ENCODE peak calls at places on chromosomes 3 and 15, in ten cellular contexts. One of them, this sample, is unnamed.

GRCh38 chr3:123661973-123662372 is 77.1 kb upstream of the HACD2 start:
- DNase-seq in endothelial cell: no peak
- DNase-seq in mesendoderm: no peak
- DNase-seq in stimulated activated naive CD8-positive, alpha-beta T cell treated with anti-CD3 and anti-CD28 coated beads, Interleukin-15, Interleukin-2, amounts not matched to agents 100 U/mL and 50 U/mL, for 24 hours: no peak
- DNase-seq in activated CD4-positive, alpha-beta T cell treated with anti-CD3 and anti-CD28 coated beads for 24 hours: no peak
- DNase-seq in tibial artery: no peak
- DNase-seq in activated CD4-positive, alpha-beta memory T cell treated with anti-CD3 and anti-CD28 coated beads, Interleukin-2, amount 10 ng/mL, durations not matched to agents 7 days and 5 days: no peak
- DNase-seq in B cell: no peak
- DNase-seq in esophagus squamous epithelium: no peak
- DNase-seq in GM03348: no peak
- DNase-seq in this sample: no peak

GRCh38 chr15:81225161-81225671 is 28.5 kb downstream of the IL16 start:
- DNase-seq in endothelial cell: no peak
- DNase-seq in mesendoderm: no peak
- DNase-seq in stimulated activated naive CD8-positive, alpha-beta T cell treated with anti-CD3 and anti-CD28 coated beads, Interleukin-15, Interleukin-2, amounts not matched to agents 100 U/mL and 50 U/mL, for 24 hours: no peak
- DNase-seq in activated CD4-positive, alpha-beta T cell treated with anti-CD3 and anti-CD28 coated beads for 24 hours: no peak
- DNase-seq in tibial artery: peak
- DNase-seq in activated CD4-positive, alpha-beta memory T cell treated with anti-CD3 and anti-CD28 coated beads, Interleukin-2, amount 10 ng/mL, durations not matched to agents 7 days and 5 days: no peak
- DNase-seq in B cell: no peak
- DNase-seq in esophagus squamous epithelium: no peak
- DNase-seq in GM03348: peak
- DNase-seq in this sample: no peak

GRCh38 chr15:76058714-76059319 is 968 bp upstream of the TMEM266 start:
- DNase-seq in endothelial cell: peak
- DNase-seq in mesendoderm: peak
- DNase-seq in stimulated activated naive CD8-positive, alpha-beta T cell treated with anti-CD3 and anti-CD28 coated beads, Interleukin-15, Interleukin-2, amounts not matched to agents 100 U/mL and 50 U/mL, for 24 hours: peak
- DNase-seq in activated CD4-positive, alpha-beta T cell treated with anti-CD3 and anti-CD28 coated beads for 24 hours: peak
- DNase-seq in tibial artery: no peak
- DNase-seq in activated CD4-positive, alpha-beta memory T cell treated with anti-CD3 and anti-CD28 coated beads, Interleukin-2, amount 10 ng/mL, durations not matched to agents 7 days and 5 days: peak
- DNase-seq in B cell: peak
- DNase-seq in esophagus squamous epithelium: no peak
- DNase-seq in GM03348: no peak
- DNase-seq in this sample: no peak

GRCh38 chr15:59946084-59946483 is 58.0 kb upstream of the FOXB1 start:
- DNase-seq in endothelial cell: no peak
- DNase-seq in mesendoderm: no peak
- DNase-seq in stimulated activated naive CD8-positive, alpha-beta T cell treated with anti-CD3 and anti-CD28 coated beads, Interleukin-15, Interleukin-2, amounts not matched to agents 100 U/mL and 50 U/mL, for 24 hours: no peak
- DNase-seq in activated CD4-positive, alpha-beta T cell treated with anti-CD3 and anti-CD28 coated beads for 24 hours: no peak
- DNase-seq in tibial artery: no peak
- DNase-seq in activated CD4-positive, alpha-beta memory T cell treated with anti-CD3 and anti-CD28 coated beads, Interleukin-2, amount 10 ng/mL, durations not matched to agents 7 days and 5 days: no peak
- DNase-seq in B cell: no peak
- DNase-seq in esophagus squamous epithelium: no peak
- DNase-seq in GM03348: no peak
- DNase-seq in this sample: no peak

GRCh38 chr3:150635526-150635925 is 32.4 kb downstream of the SELENOT start:
- DNase-seq in endothelial cell: no peak
- DNase-seq in mesendoderm: peak
- DNase-seq in stimulated activated naive CD8-positive, alpha-beta T cell treated with anti-CD3 and anti-CD28 coated beads, Interleukin-15, Interleukin-2, amounts not matched to agents 100 U/mL and 50 U/mL, for 24 hours: no peak
- DNase-seq in activated CD4-positive, alpha-beta T cell treated with anti-CD3 and anti-CD28 coated beads for 24 hours: no peak
- DNase-seq in tibial artery: no peak
- DNase-seq in activated CD4-positive, alpha-beta memory T cell treated with anti-CD3 and anti-CD28 coated beads, Interleukin-2, amount 10 ng/mL, durations not matched to agents 7 days and 5 days: no peak
- DNase-seq in B cell: peak
- DNase-seq in esophagus squamous epithelium: no peak
- DNase-seq in GM03348: no peak
- DNase-seq in this sample: no peak

GRCh38 chr15:53869044-53869805 is 109.0 kb upstream of the UNC13C start:
- DNase-seq in endothelial cell: no peak
- DNase-seq in mesendoderm: peak
- DNase-seq in stimulated activated naive CD8-positive, alpha-beta T cell treated with anti-CD3 and anti-CD28 coated beads, Interleukin-15, Interleukin-2, amounts not matched to agents 100 U/mL and 50 U/mL, for 24 hours: no peak
- DNase-seq in activated CD4-positive, alpha-beta T cell treated with anti-CD3 and anti-CD28 coated beads for 24 hours: no peak
- DNase-seq in tibial artery: no peak
- DNase-seq in activated CD4-positive, alpha-beta memory T cell treated with anti-CD3 and anti-CD28 coated beads, Interleukin-2, amount 10 ng/mL, durations not matched to agents 7 days and 5 days: no peak
- DNase-seq in B cell: no peak
- DNase-seq in esophagus squamous epithelium: no peak
- DNase-seq in GM03348: no peak
- DNase-seq in this sample: no peak

GRCh38 chr3:150300847-150301517 is 107.1 kb upstream of the TSC22D2 start:
- DNase-seq in endothelial cell: no peak
- DNase-seq in mesendoderm: no peak
- DNase-seq in stimulated activated naive CD8-positive, alpha-beta T cell treated with anti-CD3 and anti-CD28 coated beads, Interleukin-15, Interleukin-2, amounts not matched to agents 100 U/mL and 50 U/mL, for 24 hours: no peak
- DNase-seq in activated CD4-positive, alpha-beta T cell treated with anti-CD3 and anti-CD28 coated beads for 24 hours: no peak
- DNase-seq in tibial artery: no peak
- DNase-seq in activated CD4-positive, alpha-beta memory T cell treated with anti-CD3 and anti-CD28 coated beads, Interleukin-2, amount 10 ng/mL, durations not matched to agents 7 days and 5 days: no peak
- DNase-seq in B cell: no peak
- DNase-seq in esophagus squamous epithelium: no peak
- DNase-seq in GM03348: no peak
- DNase-seq in this sample: peak

GRCh38 chr3:39180546-39181346 is 11.6 kb downstream of the XIRP1 start:
- DNase-seq in endothelial cell: peak
- DNase-seq in mesendoderm: peak
- DNase-seq in stimulated activated naive CD8-positive, alpha-beta T cell treated with anti-CD3 and anti-CD28 coated beads, Interleukin-15, Interleukin-2, amounts not matched to agents 100 U/mL and 50 U/mL, for 24 hours: peak
- DNase-seq in activated CD4-positive, alpha-beta T cell treated with anti-CD3 and anti-CD28 coated beads for 24 hours: peak
- DNase-seq in tibial artery: peak
- DNase-seq in activated CD4-positive, alpha-beta memory T cell treated with anti-CD3 and anti-CD28 coated beads, Interleukin-2, amount 10 ng/mL, durations not matched to agents 7 days and 5 days: peak
- DNase-seq in B cell: peak
- DNase-seq in esophagus squamous epithelium: peak
- DNase-seq in GM03348: peak
- DNase-seq in this sample: peak

GRCh38 chr3:22371592-22372291 is 620.7 kb upstream of the ZNF385D start:
- DNase-seq in endothelial cell: peak
- DNase-seq in mesendoderm: peak
- DNase-seq in stimulated activated naive CD8-positive, alpha-beta T cell treated with anti-CD3 and anti-CD28 coated beads, Interleukin-15, Interleukin-2, amounts not matched to agents 100 U/mL and 50 U/mL, for 24 hours: no peak
- DNase-seq in activated CD4-positive, alpha-beta T cell treated with anti-CD3 and anti-CD28 coated beads for 24 hours: no peak
- DNase-seq in tibial artery: no peak
- DNase-seq in activated CD4-positive, alpha-beta memory T cell treated with anti-CD3 and anti-CD28 coated beads, Interleukin-2, amount 10 ng/mL, durations not matched to agents 7 days and 5 days: no peak
- DNase-seq in B cell: no peak
- DNase-seq in esophagus squamous epithelium: no peak
- DNase-seq in GM03348: peak
- DNase-seq in this sample: no peak

GRCh38 chr3:17645074-17645698 is 97.2 kb downstream of the TBC1D5 start:
- DNase-seq in endothelial cell: peak
- DNase-seq in mesendoderm: peak
- DNase-seq in stimulated activated naive CD8-positive, alpha-beta T cell treated with anti-CD3 and anti-CD28 coated beads, Interleukin-15, Interleukin-2, amounts not matched to agents 100 U/mL and 50 U/mL, for 24 hours: no peak
- DNase-seq in activated CD4-positive, alpha-beta T cell treated with anti-CD3 and anti-CD28 coated beads for 24 hours: no peak
- DNase-seq in tibial artery: no peak
- DNase-seq in activated CD4-positive, alpha-beta memory T cell treated with anti-CD3 and anti-CD28 coated beads, Interleukin-2, amount 10 ng/mL, durations not matched to agents 7 days and 5 days: no peak
- DNase-seq in B cell: peak
- DNase-seq in esophagus squamous epithelium: no peak
- DNase-seq in GM03348: peak
- DNase-seq in this sample: no peak

GRCh38 chr3:186967686-186968085 is 37.4 kb downstream of the ST6GAL1 start:
- DNase-seq in endothelial cell: no peak
- DNase-seq in mesendoderm: peak
- DNase-seq in stimulated activated naive CD8-positive, alpha-beta T cell treated with anti-CD3 and anti-CD28 coated beads, Interleukin-15, Interleukin-2, amounts not matched to agents 100 U/mL and 50 U/mL, for 24 hours: no peak
- DNase-seq in activated CD4-positive, alpha-beta T cell treated with anti-CD3 and anti-CD28 coated beads for 24 hours: no peak
- DNase-seq in tibial artery: peak
- DNase-seq in activated CD4-positive, alpha-beta memory T cell treated with anti-CD3 and anti-CD28 coated beads, Interleukin-2, amount 10 ng/mL, durations not matched to agents 7 days and 5 days: no peak
- DNase-seq in B cell: no peak
- DNase-seq in esophagus squamous epithelium: no peak
- DNase-seq in GM03348: no peak
- DNase-seq in this sample: no peak

GRCh38 chr3:39000008-39000450 is 51.7 kb downstream of the SCN11A start:
- DNase-seq in endothelial cell: no peak
- DNase-seq in mesendoderm: peak
- DNase-seq in stimulated activated naive CD8-positive, alpha-beta T cell treated with anti-CD3 and anti-CD28 coated beads, Interleukin-15, Interleukin-2, amounts not matched to agents 100 U/mL and 50 U/mL, for 24 hours: no peak
- DNase-seq in activated CD4-positive, alpha-beta T cell treated with anti-CD3 and anti-CD28 coated beads for 24 hours: no peak
- DNase-seq in tibial artery: no peak
- DNase-seq in activated CD4-positive, alpha-beta memory T cell treated with anti-CD3 and anti-CD28 coated beads, Interleukin-2, amount 10 ng/mL, durations not matched to agents 7 days and 5 days: no peak
- DNase-seq in B cell: peak
- DNase-seq in esophagus squamous epithelium: no peak
- DNase-seq in GM03348: peak
- DNase-seq in this sample: peak

GRCh38 chr15:51341366-51342248 is at the start of gene GLDN:
- DNase-seq in endothelial cell: peak
- DNase-seq in mesendoderm: peak
- DNase-seq in stimulated activated naive CD8-positive, alpha-beta T cell treated with anti-CD3 and anti-CD28 coated beads, Interleukin-15, Interleukin-2, amounts not matched to agents 100 U/mL and 50 U/mL, for 24 hours: no peak
- DNase-seq in activated CD4-positive, alpha-beta T cell treated with anti-CD3 and anti-CD28 coated beads for 24 hours: no peak
- DNase-seq in tibial artery: peak
- DNase-seq in activated CD4-positive, alpha-beta memory T cell treated with anti-CD3 and anti-CD28 coated beads, Interleukin-2, amount 10 ng/mL, durations not matched to agents 7 days and 5 days: no peak
- DNase-seq in B cell: peak
- DNase-seq in esophagus squamous epithelium: no peak
- DNase-seq in GM03348: peak
- DNase-seq in this sample: no peak

GRCh38 chr15:67998599-67999122 is 55.5 kb upstream of the PIAS1 start:
- DNase-seq in endothelial cell: no peak
- DNase-seq in mesendoderm: no peak
- DNase-seq in stimulated activated naive CD8-positive, alpha-beta T cell treated with anti-CD3 and anti-CD28 coated beads, Interleukin-15, Interleukin-2, amounts not matched to agents 100 U/mL and 50 U/mL, for 24 hours: no peak
- DNase-seq in activated CD4-positive, alpha-beta T cell treated with anti-CD3 and anti-CD28 coated beads for 24 hours: no peak
- DNase-seq in tibial artery: no peak
- DNase-seq in activated CD4-positive, alpha-beta memory T cell treated with anti-CD3 and anti-CD28 coated beads, Interleukin-2, amount 10 ng/mL, durations not matched to agents 7 days and 5 days: no peak
- DNase-seq in B cell: no peak
- DNase-seq in esophagus squamous epithelium: no peak
- DNase-seq in GM03348: peak
- DNase-seq in this sample: no peak

GRCh38 chr3:141070727-141071357 is 19.7 kb downstream of the SPSB4 start:
- DNase-seq in endothelial cell: no peak
- DNase-seq in mesendoderm: peak
- DNase-seq in stimulated activated naive CD8-positive, alpha-beta T cell treated with anti-CD3 and anti-CD28 coated beads, Interleukin-15, Interleukin-2, amounts not matched to agents 100 U/mL and 50 U/mL, for 24 hours: no peak
- DNase-seq in activated CD4-positive, alpha-beta T cell treated with anti-CD3 and anti-CD28 coated beads for 24 hours: no peak
- DNase-seq in tibial artery: peak
- DNase-seq in activated CD4-positive, alpha-beta memory T cell treated with anti-CD3 and anti-CD28 coated beads, Interleukin-2, amount 10 ng/mL, durations not matched to agents 7 days and 5 days: no peak
- DNase-seq in B cell: no peak
- DNase-seq in esophagus squamous epithelium: no peak
- DNase-seq in GM03348: no peak
- DNase-seq in this sample: no peak

GRCh38 chr3:69296995-69297394 is 88.9 kb downstream of the FRMD4B start:
- DNase-seq in endothelial cell: no peak
- DNase-seq in mesendoderm: no peak
- DNase-seq in stimulated activated naive CD8-positive, alpha-beta T cell treated with anti-CD3 and anti-CD28 coated beads, Interleukin-15, Interleukin-2, amounts not matched to agents 100 U/mL and 50 U/mL, for 24 hours: no peak
- DNase-seq in activated CD4-positive, alpha-beta T cell treated with anti-CD3 and anti-CD28 coated beads for 24 hours: no peak
- DNase-seq in tibial artery: no peak
- DNase-seq in activated CD4-positive, alpha-beta memory T cell treated with anti-CD3 and anti-CD28 coated beads, Interleukin-2, amount 10 ng/mL, durations not matched to agents 7 days and 5 days: no peak
- DNase-seq in B cell: no peak
- DNase-seq in esophagus squamous epithelium: no peak
- DNase-seq in GM03348: no peak
- DNase-seq in this sample: no peak

GRCh38 chr15:63348392-63348791 is 33.3 kb downstream of the CA12 start:
- DNase-seq in endothelial cell: no peak
- DNase-seq in mesendoderm: no peak
- DNase-seq in stimulated activated naive CD8-positive, alpha-beta T cell treated with anti-CD3 and anti-CD28 coated beads, Interleukin-15, Interleukin-2, amounts not matched to agents 100 U/mL and 50 U/mL, for 24 hours: no peak
- DNase-seq in activated CD4-positive, alpha-beta T cell treated with anti-CD3 and anti-CD28 coated beads for 24 hours: no peak
- DNase-seq in tibial artery: peak
- DNase-seq in activated CD4-positive, alpha-beta memory T cell treated with anti-CD3 and anti-CD28 coated beads, Interleukin-2, amount 10 ng/mL, durations not matched to agents 7 days and 5 days: no peak
- DNase-seq in B cell: peak
- DNase-seq in esophagus squamous epithelium: no peak
- DNase-seq in GM03348: peak
- DNase-seq in this sample: peak

GRCh38 chr15:65344214-65344908 is 33.4 kb downstream of the IGDCC3 start:
- DNase-seq in endothelial cell: no peak
- DNase-seq in mesendoderm: no peak
- DNase-seq in stimulated activated naive CD8-positive, alpha-beta T cell treated with anti-CD3 and anti-CD28 coated beads, Interleukin-15, Interleukin-2, amounts not matched to agents 100 U/mL and 50 U/mL, for 24 hours: no peak
- DNase-seq in activated CD4-positive, alpha-beta T cell treated with anti-CD3 and anti-CD28 coated beads for 24 hours: no peak
- DNase-seq in tibial artery: no peak
- DNase-seq in activated CD4-positive, alpha-beta memory T cell treated with anti-CD3 and anti-CD28 coated beads, Interleukin-2, amount 10 ng/mL, durations not matched to agents 7 days and 5 days: no peak
- DNase-seq in B cell: no peak
- DNase-seq in esophagus squamous epithelium: no peak
- DNase-seq in GM03348: no peak
- DNase-seq in this sample: no peak

GRCh38 chr3:46999516-47000197 is 20.2 kb downstream of the NBEAL2 start:
- DNase-seq in endothelial cell: no peak
- DNase-seq in mesendoderm: no peak
- DNase-seq in stimulated activated naive CD8-positive, alpha-beta T cell treated with anti-CD3 and anti-CD28 coated beads, Interleukin-15, Interleukin-2, amounts not matched to agents 100 U/mL and 50 U/mL, for 24 hours: no peak
- DNase-seq in activated CD4-positive, alpha-beta T cell treated with anti-CD3 and anti-CD28 coated beads for 24 hours: no peak
- DNase-seq in tibial artery: no peak
- DNase-seq in activated CD4-positive, alpha-beta memory T cell treated with anti-CD3 and anti-CD28 coated beads, Interleukin-2, amount 10 ng/mL, durations not matched to agents 7 days and 5 days: no peak
- DNase-seq in B cell: no peak
- DNase-seq in esophagus squamous epithelium: no peak
- DNase-seq in GM03348: no peak
- DNase-seq in this sample: no peak

GRCh38 chr3:197256836-197257444 is 41.5 kb downstream of the DLG1 start:
- DNase-seq in endothelial cell: peak
- DNase-seq in mesendoderm: no peak
- DNase-seq in stimulated activated naive CD8-positive, alpha-beta T cell treated with anti-CD3 and anti-CD28 coated beads, Interleukin-15, Interleukin-2, amounts not matched to agents 100 U/mL and 50 U/mL, for 24 hours: peak
- DNase-seq in activated CD4-positive, alpha-beta T cell treated with anti-CD3 and anti-CD28 coated beads for 24 hours: no peak
- DNase-seq in tibial artery: no peak
- DNase-seq in activated CD4-positive, alpha-beta memory T cell treated with anti-CD3 and anti-CD28 coated beads, Interleukin-2, amount 10 ng/mL, durations not matched to agents 7 days and 5 days: peak
- DNase-seq in B cell: peak
- DNase-seq in esophagus squamous epithelium: no peak
- DNase-seq in GM03348: peak
- DNase-seq in this sample: peak

GRCh38 chr3:111713833-111714232 is 118.7 kb upstream of the ZBED2 start:
- DNase-seq in endothelial cell: no peak
- DNase-seq in mesendoderm: no peak
- DNase-seq in stimulated activated naive CD8-positive, alpha-beta T cell treated with anti-CD3 and anti-CD28 coated beads, Interleukin-15, Interleukin-2, amounts not matched to agents 100 U/mL and 50 U/mL, for 24 hours: no peak
- DNase-seq in activated CD4-positive, alpha-beta T cell treated with anti-CD3 and anti-CD28 coated beads for 24 hours: no peak
- DNase-seq in tibial artery: no peak
- DNase-seq in activated CD4-positive, alpha-beta memory T cell treated with anti-CD3 and anti-CD28 coated beads, Interleukin-2, amount 10 ng/mL, durations not matched to agents 7 days and 5 days: no peak
- DNase-seq in B cell: no peak
- DNase-seq in esophagus squamous epithelium: no peak
- DNase-seq in GM03348: no peak
- DNase-seq in this sample: no peak

GRCh38 chr15:77393471-77393840 is 26.4 kb downstream of the PEAK1 start:
- DNase-seq in endothelial cell: no peak
- DNase-seq in mesendoderm: peak
- DNase-seq in stimulated activated naive CD8-positive, alpha-beta T cell treated with anti-CD3 and anti-CD28 coated beads, Interleukin-15, Interleukin-2, amounts not matched to agents 100 U/mL and 50 U/mL, for 24 hours: no peak
- DNase-seq in activated CD4-positive, alpha-beta T cell treated with anti-CD3 and anti-CD28 coated beads for 24 hours: no peak
- DNase-seq in tibial artery: no peak
- DNase-seq in activated CD4-positive, alpha-beta memory T cell treated with anti-CD3 and anti-CD28 coated beads, Interleukin-2, amount 10 ng/mL, durations not matched to agents 7 days and 5 days: no peak
- DNase-seq in B cell: no peak
- DNase-seq in esophagus squamous epithelium: no peak
- DNase-seq in GM03348: no peak
- DNase-seq in this sample: no peak

GRCh38 chr3:61360297-61360696 is 109.0 kb upstream of the FHIT start:
- DNase-seq in endothelial cell: no peak
- DNase-seq in mesendoderm: peak
- DNase-seq in stimulated activated naive CD8-positive, alpha-beta T cell treated with anti-CD3 and anti-CD28 coated beads, Interleukin-15, Interleukin-2, amounts not matched to agents 100 U/mL and 50 U/mL, for 24 hours: no peak
- DNase-seq in activated CD4-positive, alpha-beta T cell treated with anti-CD3 and anti-CD28 coated beads for 24 hours: no peak
- DNase-seq in tibial artery: no peak
- DNase-seq in activated CD4-positive, alpha-beta memory T cell treated with anti-CD3 and anti-CD28 coated beads, Interleukin-2, amount 10 ng/mL, durations not matched to agents 7 days and 5 days: no peak
- DNase-seq in B cell: no peak
- DNase-seq in esophagus squamous epithelium: no peak
- DNase-seq in GM03348: no peak
- DNase-seq in this sample: no peak

GRCh38 chr3:177836671-177837070 is 639.4 kb upstream of the TBL1XR1 start:
- DNase-seq in endothelial cell: no peak
- DNase-seq in mesendoderm: no peak
- DNase-seq in stimulated activated naive CD8-positive, alpha-beta T cell treated with anti-CD3 and anti-CD28 coated beads, Interleukin-15, Interleukin-2, amounts not matched to agents 100 U/mL and 50 U/mL, for 24 hours: no peak
- DNase-seq in activated CD4-positive, alpha-beta T cell treated with anti-CD3 and anti-CD28 coated beads for 24 hours: no peak
- DNase-seq in tibial artery: no peak
- DNase-seq in activated CD4-positive, alpha-beta memory T cell treated with anti-CD3 and anti-CD28 coated beads, Interleukin-2, amount 10 ng/mL, durations not matched to agents 7 days and 5 days: no peak
- DNase-seq in B cell: no peak
- DNase-seq in esophagus squamous epithelium: no peak
- DNase-seq in GM03348: no peak
- DNase-seq in this sample: no peak

GRCh38 chr15:40151499-40151898 is 9.4 kb upstream of the BUB1B start:
- DNase-seq in endothelial cell: no peak
- DNase-seq in mesendoderm: no peak
- DNase-seq in stimulated activated naive CD8-positive, alpha-beta T cell treated with anti-CD3 and anti-CD28 coated beads, Interleukin-15, Interleukin-2, amounts not matched to agents 100 U/mL and 50 U/mL, for 24 hours: no peak
- DNase-seq in activated CD4-positive, alpha-beta T cell treated with anti-CD3 and anti-CD28 coated beads for 24 hours: no peak
- DNase-seq in tibial artery: no peak
- DNase-seq in activated CD4-positive, alpha-beta memory T cell treated with anti-CD3 and anti-CD28 coated beads, Interleukin-2, amount 10 ng/mL, durations not matched to agents 7 days and 5 days: no peak
- DNase-seq in B cell: no peak
- DNase-seq in esophagus squamous epithelium: no peak
- DNase-seq in GM03348: no peak
- DNase-seq in this sample: no peak

GRCh38 chr15:34336947-34337556 is 529 bp downstream of the SLC12A6 start:
- DNase-seq in endothelial cell: peak
- DNase-seq in mesendoderm: no peak
- DNase-seq in stimulated activated naive CD8-positive, alpha-beta T cell treated with anti-CD3 and anti-CD28 coated beads, Interleukin-15, Interleukin-2, amounts not matched to agents 100 U/mL and 50 U/mL, for 24 hours: no peak
- DNase-seq in activated CD4-positive, alpha-beta T cell treated with anti-CD3 and anti-CD28 coated beads for 24 hours: no peak
- DNase-seq in tibial artery: no peak
- DNase-seq in activated CD4-positive, alpha-beta memory T cell treated with anti-CD3 and anti-CD28 coated beads, Interleukin-2, amount 10 ng/mL, durations not matched to agents 7 days and 5 days: peak
- DNase-seq in B cell: no peak
- DNase-seq in esophagus squamous epithelium: no peak
- DNase-seq in GM03348: peak
- DNase-seq in this sample: no peak

GRCh38 chr3:175951047-175951694 is 1092.0 kb downstream of the NAALADL2 start:
- DNase-seq in endothelial cell: no peak
- DNase-seq in mesendoderm: peak
- DNase-seq in stimulated activated naive CD8-positive, alpha-beta T cell treated with anti-CD3 and anti-CD28 coated beads, Interleukin-15, Interleukin-2, amounts not matched to agents 100 U/mL and 50 U/mL, for 24 hours: no peak
- DNase-seq in activated CD4-positive, alpha-beta T cell treated with anti-CD3 and anti-CD28 coated beads for 24 hours: no peak
- DNase-seq in tibial artery: no peak
- DNase-seq in activated CD4-positive, alpha-beta memory T cell treated with anti-CD3 and anti-CD28 coated beads, Interleukin-2, amount 10 ng/mL, durations not matched to agents 7 days and 5 days: no peak
- DNase-seq in B cell: no peak
- DNase-seq in esophagus squamous epithelium: no peak
- DNase-seq in GM03348: peak
- DNase-seq in this sample: no peak

GRCh38 chr3:185728630-185729334 is 96.1 kb downstream of the IGF2BP2 start:
- DNase-seq in endothelial cell: no peak
- DNase-seq in mesendoderm: no peak
- DNase-seq in stimulated activated naive CD8-positive, alpha-beta T cell treated with anti-CD3 and anti-CD28 coated beads, Interleukin-15, Interleukin-2, amounts not matched to agents 100 U/mL and 50 U/mL, for 24 hours: no peak
- DNase-seq in activated CD4-positive, alpha-beta T cell treated with anti-CD3 and anti-CD28 coated beads for 24 hours: no peak
- DNase-seq in tibial artery: no peak
- DNase-seq in activated CD4-positive, alpha-beta memory T cell treated with anti-CD3 and anti-CD28 coated beads, Interleukin-2, amount 10 ng/mL, durations not matched to agents 7 days and 5 days: no peak
- DNase-seq in B cell: no peak
- DNase-seq in esophagus squamous epithelium: no peak
- DNase-seq in GM03348: peak
- DNase-seq in this sample: no peak

This sample was measured in RCC 7860.